ENCODE peak calls at places on chromosomes 6 and 20, in seven cellular contexts. W is left ventricle myocardium inferior, C is right lobe of liver, A is Peyer's patch, T is cardiac fibroblast, Q is fibroblast of pulmonary artery, J is BJ. I is an unnamed sample.
A peak's percentile ranks its signal among the peaks of the same experiment; 100 is the strongest.

GRCh38 chr6:335146-335545 is 42.9 kb downstream of the DUSP22 start:
- DNase-seq in W (peak; percentile 12), T (no peak), A (no peak), Q (no peak), C (no peak), J (no peak), I (no peak)

GRCh38 chr20:9015984-9016324 is 52.9 kb upstream of the PLCB4 start:
- DNase-seq in A (no peak), J (no peak), W (no peak), T (peak; percentile 21), C (no peak), Q (peak; percentile 28), I (peak; percentile 56)

GRCh38 chr6:135505222-135505621 is 7.7 kb upstream of the AHI1 start:
- DNase-seq in Q (no peak), J (no peak), C (no peak), T (no peak), A (no peak), W (no peak), I (no peak)

GRCh38 chr6:144744720-144745119 is 459.6 kb downstream of the UTRN start:
- DNase-seq in J (no peak), A (no peak), Q (no peak), T (no peak), W (no peak), C (no peak), I (no peak)

GRCh38 chr6:7137335-7138106 is 29.8 kb downstream of the RREB1 start:
- DNase-seq in T (peak; percentile 69), J (no peak), C (peak; percentile 52), Q (peak; percentile 50), A (peak; percentile 78), W (peak; percentile 59), I (peak; percentile 57)

GRCh38 chr6:139531148-139531547 is 156.7 kb upstream of the CITED2 start:
- DNase-seq in Q (no peak), C (no peak), A (peak; percentile 68), J (no peak), T (no peak), W (no peak), I (peak; percentile 39)

GRCh38 chr6:140271759-140272377 is 897.4 kb upstream of the CITED2 start:
- DNase-seq in W (no peak), Q (no peak), T (no peak), C (no peak), A (no peak), J (no peak), I (no peak)

GRCh38 chr20:63782051-63782471 is 42.5 kb downstream of the SLC2A4RG start:
- DNase-seq in J (no peak), W (no peak), C (no peak), T (no peak), A (no peak), Q (no peak), I (no peak)

GRCh38 chr6:6057442-6058053 is 50.8 kb upstream of the NRN1 start:
- DNase-seq in A (no peak), Q (peak; percentile 35), W (no peak), T (peak; percentile 34), C (no peak), J (no peak), I (peak; percentile 68)

DNA sequence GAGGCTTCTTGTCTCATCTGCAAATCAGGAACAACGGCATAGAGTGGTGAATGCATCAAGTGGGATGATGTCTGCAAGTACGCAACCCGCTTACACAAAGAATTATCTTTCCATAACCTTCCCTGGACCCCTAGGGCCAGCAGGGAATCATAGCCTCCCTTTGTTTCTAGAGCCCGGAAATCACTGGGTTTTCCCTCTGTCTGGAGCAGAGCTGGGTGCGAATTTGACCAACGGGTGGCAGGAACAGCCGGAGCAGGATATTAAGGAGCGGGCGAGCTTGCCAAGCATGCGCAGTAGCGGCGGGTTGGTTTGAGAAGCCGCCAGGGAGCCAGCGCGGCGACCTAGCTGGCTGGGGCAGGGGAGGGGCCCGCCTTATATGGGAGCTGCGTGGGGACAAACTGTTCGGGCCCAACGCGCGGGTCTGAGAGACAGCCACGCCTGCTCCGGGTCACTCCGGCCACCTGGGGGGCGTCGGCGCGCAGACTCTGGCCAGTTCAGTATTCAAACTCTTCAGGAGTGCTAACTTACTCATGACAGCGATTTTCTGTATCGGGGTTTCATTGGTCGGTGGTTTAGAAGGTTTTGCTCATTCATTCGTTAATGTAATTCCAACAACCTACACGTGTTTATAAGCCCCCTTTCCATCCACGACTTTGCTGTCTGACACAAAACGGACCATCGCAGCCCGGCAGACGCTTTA is 1.6 kb upstream of the KIF16B start:
- DNase-seq in A (peak; percentile 94), Q (peak; percentile 79), T (peak; percentile 69), C (peak; percentile 91), W (peak; percentile 94), J (peak; percentile 26), I (peak; percentile 82)
- H3K4me3 ChIP-seq in A (peak overlapping the region; percentile 61), Q (peak overlapping the region; percentile 52), T (peak overlapping the region; percentile 44), C (peak overlapping the region; percentile 57), W (peak overlapping the region; percentile 98), J (peak overlapping the region; percentile 47), I (peak overlapping the region; percentile 53)

GRCh38 chr6:133040025-133040838 is 200.9 kb upstream of the EYA4 start:
- DNase-seq in A (no peak), Q (peak; percentile 51), J (no peak), W (no peak), T (peak; percentile 53), C (no peak), I (peak; percentile 42)
- TF ChIP-seq CTCF in A (no peak), Q (peak; percentile 66), J (peak; percentile 37), W (peak; percentile 48), T (peak; percentile 69), C (peak; percentile 46), I (peak; percentile 68)

GRCh38 chr6:42012501-42013133 is 37.7 kb upstream of the TAF8 start:
- DNase-seq in J (no peak), W (no peak), T (peak; percentile 9), C (no peak), Q (no peak), A (no peak), I (no peak)
- H3K4me3 ChIP-seq in J (no peak overlapping the region), W (no peak overlapping the region), T (no peak overlapping the region), C (no peak overlapping the region), Q (no peak overlapping the region), A (no peak overlapping the region), I (no peak overlapping the region)

GRCh38 chr6:35305117-35305516 is 7.5 kb downstream of the DEF6 start:
- DNase-seq in W (no peak), Q (no peak), C (no peak), T (no peak), J (no peak), A (peak; percentile 31), I (no peak)
- TF ChIP-seq CTCF in W (no peak), Q (no peak), C (no peak), T (no peak), J (no peak), A (no peak), I (no peak)

GRCh38 chr20:34951252-34951651 is 4.4 kb downstream of the GSS start:
- DNase-seq in W (no peak), T (no peak), C (no peak), Q (no peak), J (no peak), A (no peak), I (peak; percentile 85)
- H3K4me3 ChIP-seq in W (no peak overlapping the region), T (no peak overlapping the region), C (no peak overlapping the region), Q (no peak overlapping the region), J (no peak overlapping the region), A (no peak overlapping the region), I (no peak overlapping the region)

GRCh38 chr6:75215291-75215690 is 9.4 kb upstream of the COL12A1 start:
- DNase-seq in W (no peak), T (no peak), C (no peak), A (no peak), J (no peak), Q (no peak), I (no peak)

GRCh38 chr6:75211920-75212590 is 6.2 kb upstream of the COL12A1 start:
- DNase-seq in C (no peak), W (no peak), A (peak; percentile 61), J (no peak), T (peak; percentile 12), Q (peak; percentile 48), I (no peak)

GRCh38 chr6:75213112-75213511 is 7.3 kb upstream of the COL12A1 start:
- DNase-seq in T (peak; percentile 54), Q (peak; percentile 76), W (no peak), J (no peak), C (no peak), A (no peak), I (no peak)

GRCh38 chr6:75210885-75211739 is 5.3 kb upstream of the COL12A1 start:
- DNase-seq in T (peak; percentile 86), A (peak; percentile 78), Q (peak; percentile 85), J (no peak), W (no peak), C (no peak), I (peak; percentile 77)

DNA sequence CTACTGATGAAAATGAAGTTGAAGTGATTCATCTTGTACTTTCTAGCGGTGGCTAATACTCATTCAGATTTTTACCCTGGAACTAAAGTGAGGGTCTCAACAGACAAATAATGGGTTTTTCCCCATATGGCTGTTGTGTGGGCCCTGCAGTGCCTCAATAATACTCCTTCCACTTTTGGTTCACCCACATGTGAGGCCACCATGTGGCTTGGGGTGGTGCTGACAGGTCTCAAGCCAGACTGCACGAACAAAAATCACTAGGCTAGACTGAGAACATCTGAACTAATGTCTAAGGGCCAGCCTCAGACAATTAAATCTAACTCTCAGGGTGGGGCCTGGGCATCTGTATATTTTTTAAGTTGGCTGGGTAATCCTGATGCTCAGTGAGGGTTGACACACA is 7.9 kb upstream of the COL12A1 start:
- DNase-seq in Q (no peak), T (no peak), A (no peak), W (no peak), J (no peak), C (no peak), I (no peak)
- TF ChIP-seq CTCF in Q (no peak), T (no peak), A (no peak), W (no peak), J (peak; percentile 5), C (no peak), I (no peak)